ENCODE peak calls at places on chromosome 21, in seven cellular contexts. One of them, this sample, is unnamed.

GRCh38 chr21:19607983-19608668 is 1204.5 kb upstream of the TMPRSS15 start:
- DNase-seq in heart right ventricle: no peak
- DNase-seq in activated T-cell treated with anti-CD3 and anti-CD28 coated beads for 1 hour: no peak
- DNase-seq in H54: no peak
- DNase-seq in EL: no peak
- DNase-seq in vagina: no peak
- DNase-seq in nephron progenitor cell: no peak
- DNase-seq in this sample: no peak

GRCh38 chr21:32325706-32326105 is 27.1 kb downstream of the MRAP start:
- DNase-seq in activated T-cell treated with anti-CD3 and anti-CD28 coated beads for 1 hour: no peak
- DNase-seq in EL: no peak
- DNase-seq in nephron progenitor cell: no peak
- DNase-seq in heart right ventricle: no peak
- DNase-seq in vagina: no peak
- DNase-seq in H54: no peak
- DNase-seq in this sample: no peak

GRCh38 chr21:33388188-33388587 is 15.0 kb upstream of the IFNGR2 start:
- DNase-seq in vagina: no peak
- DNase-seq in EL: no peak
- DNase-seq in H54: no peak
- DNase-seq in nephron progenitor cell: no peak
- DNase-seq in heart right ventricle: no peak
- DNase-seq in activated T-cell treated with anti-CD3 and anti-CD28 coated beads for 1 hour: no peak
- DNase-seq in this sample: no peak

GRCh38 chr21:29232601-29233541 is 65.9 kb upstream of the BACH1 start:
- DNase-seq in activated T-cell treated with anti-CD3 and anti-CD28 coated beads for 1 hour: no peak
- DNase-seq in EL: peak
- DNase-seq in vagina: no peak
- DNase-seq in H54: no peak
- DNase-seq in heart right ventricle: no peak
- DNase-seq in nephron progenitor cell: no peak
- DNase-seq in this sample: no peak

GRCh38 chr21:44566403-44566802 is 7.1 kb upstream of the KRTAP10-4 start:
- DNase-seq in heart right ventricle: no peak
- DNase-seq in H54: no peak
- DNase-seq in activated T-cell treated with anti-CD3 and anti-CD28 coated beads for 1 hour: no peak
- DNase-seq in EL: no peak
- DNase-seq in vagina: no peak
- DNase-seq in nephron progenitor cell: no peak
- DNase-seq in this sample: no peak

GRCh38 chr21:33278736-33279135 is 12.6 kb downstream of the IL10RB start:
- DNase-seq in EL: peak
- DNase-seq in heart right ventricle: no peak
- DNase-seq in H54: no peak
- DNase-seq in nephron progenitor cell: no peak
- DNase-seq in vagina: no peak
- DNase-seq in activated T-cell treated with anti-CD3 and anti-CD28 coated beads for 1 hour: no peak
- DNase-seq in this sample: no peak

GRCh38 chr21:31459457-31459856 is 115.4 kb upstream of the TIAM1 start:
- DNase-seq in nephron progenitor cell: no peak
- DNase-seq in heart right ventricle: no peak
- DNase-seq in activated T-cell treated with anti-CD3 and anti-CD28 coated beads for 1 hour: no peak
- DNase-seq in EL: no peak
- DNase-seq in H54: no peak
- DNase-seq in vagina: no peak
- DNase-seq in this sample: no peak

GRCh38 chr21:27086630-27087029 is 119.7 kb upstream of the ADAMTS5 start:
- DNase-seq in EL: no peak
- DNase-seq in H54: no peak
- DNase-seq in activated T-cell treated with anti-CD3 and anti-CD28 coated beads for 1 hour: no peak
- DNase-seq in heart right ventricle: no peak
- DNase-seq in nephron progenitor cell: no peak
- DNase-seq in vagina: no peak
- DNase-seq in this sample: no peak

GRCh38 chr21:16239659-16240265 is 510.0 kb downstream of the USP25 start:
- DNase-seq in EL: no peak
- DNase-seq in heart right ventricle: no peak
- DNase-seq in vagina: no peak
- DNase-seq in nephron progenitor cell: no peak
- DNase-seq in activated T-cell treated with anti-CD3 and anti-CD28 coated beads for 1 hour: no peak
- DNase-seq in H54: no peak
- DNase-seq in this sample: no peak

GRCh38 chr21:41610042-41610839 is 102.3 kb upstream of the TMPRSS2 start:
- DNase-seq in activated T-cell treated with anti-CD3 and anti-CD28 coated beads for 1 hour: no peak
- DNase-seq in vagina: no peak
- DNase-seq in nephron progenitor cell: peak
- DNase-seq in EL: peak
- DNase-seq in heart right ventricle: peak
- DNase-seq in H54: peak
- DNase-seq in this sample: no peak

GRCh38 chr21:44408226-44408625 is 47.1 kb upstream of the LRRC3 start:
- DNase-seq in H54: no peak
- DNase-seq in heart right ventricle: no peak
- DNase-seq in nephron progenitor cell: no peak
- DNase-seq in activated T-cell treated with anti-CD3 and anti-CD28 coated beads for 1 hour: no peak
- DNase-seq in EL: no peak
- DNase-seq in vagina: no peak
- DNase-seq in this sample: no peak

GRCh38 chr21:38938343-38938742 is 132.6 kb downstream of the ETS2 start:
- DNase-seq in EL: peak
- DNase-seq in nephron progenitor cell: peak
- DNase-seq in activated T-cell treated with anti-CD3 and anti-CD28 coated beads for 1 hour: no peak
- DNase-seq in H54: no peak
- DNase-seq in heart right ventricle: no peak
- DNase-seq in vagina: no peak
- DNase-seq in this sample: peak

GRCh38 chr21:17818158-17819113 is 720 bp downstream of the C21orf91 start:
- DNase-seq in nephron progenitor cell: peak
- DNase-seq in H54: peak
- DNase-seq in EL: peak
- DNase-seq in activated T-cell treated with anti-CD3 and anti-CD28 coated beads for 1 hour: peak
- DNase-seq in heart right ventricle: peak
- DNase-seq in vagina: no peak
- DNase-seq in this sample: peak

GRCh38 chr21:31675960-31676359 is 16.5 kb downstream of the SOD1 start:
- DNase-seq in vagina: no peak
- DNase-seq in EL: no peak
- DNase-seq in nephron progenitor cell: no peak
- DNase-seq in heart right ventricle: no peak
- DNase-seq in H54: no peak
- DNase-seq in activated T-cell treated with anti-CD3 and anti-CD28 coated beads for 1 hour: no peak
- DNase-seq in this sample: no peak

This sample was measured in activated T-helper 2 cell treated with anti-CD3 and anti-CD28 coated beads, Interferon-gamma antibody, Interleukin-2, Interleukin-4, amounts not matched to agents 10 μg/mL and 5 μg/mL and 100 μg/mL, durations not matched to agents 14 hours and 24 hours and 36 hours.